ENCODE peak calls at places on chromosomes 3 and 15, in four cellular contexts. N is adrenal gland, Z is H1, Q is A549. L is an unnamed sample. For H3K9me3, the result is how much of the 10 kb centered on the place peaks cover.

GRCh38 chr3:144556392-144556791 is 584.8 kb downstream of the DIPK2A start:
- DNase-seq in N (no peak), Z (no peak), Q (peak), L (no peak)

GRCh38 chr15:41989573-41990242 is 17.4 kb upstream of the EHD4 start:
- DNase-seq in N (peak), Z (peak), Q (peak), L (peak)

GRCh38 chr3:170584585-170585007 is 1.3 kb downstream of the SLC7A14 start:
- DNase-seq in N (peak), Z (no peak), Q (peak), L (peak)

GRCh38 chr3:194292331-194292730 is 58.8 kb downstream of the CPN2 start:
- DNase-seq in N (no peak), Z (no peak), Q (no peak), L (no peak)

GRCh38 chr3:183534249-183534648 is 21.3 kb downstream of the KLHL6 start:
- DNase-seq in N (no peak), Z (no peak), Q (no peak), L (no peak)

GRCh38 chr15:65338366-65338765 is 33.9 kb downstream of the RNU5B-1 start:
- DNase-seq in N (no peak), Z (no peak), Q (no peak), L (no peak)

GRCh38 chr15:41284425-41285177 is 47.8 kb downstream of the OIP5 start:
- DNase-seq in N (peak), Z (no peak), Q (peak), L (no peak)

GRCh38 chr15:98668566-98669308 is 20.4 kb downstream of the IGF1R start:
- DNase-seq in N (peak), Z (no peak), Q (no peak), L (no peak)

GRCh38 chr3:129625071-129625874 is 18.8 kb upstream of the PLXND1 start:
- DNase-seq in N (no peak), Z (no peak), Q (peak), L (no peak)

GRCh38 chr3:65019412-65020093 is 331.8 kb upstream of the ADAMTS9 start:
- DNase-seq in N (no peak), Z (no peak), Q (no peak), L (no peak)

GRCh38 chr3:53753518-53754183 is 92.6 kb downstream of the CHDH start:
- DNase-seq in N (no peak), Z (no peak), Q (no peak), L (no peak)

GRCh38 chr3:123414958-123415792 is 33.7 kb downstream of the ADCY5 start:
- DNase-seq in N (no peak), Z (no peak), Q (no peak), L (no peak)

GRCh38 chr15:56557415-56557814 is 92.5 kb upstream of the MNS1 start:
- DNase-seq in N (no peak), Z (no peak), Q (no peak), L (no peak)
- H3K9me3 ChIP-seq in N (under half), Z (under half), Q (under half), L (under half)

GRCh38 chr3:75737831-75738493 is 47.4 kb downstream of the ZNF717 start:
- DNase-seq in N (no peak), Z (no peak), Q (no peak), L (no peak)
- H3K9me3 ChIP-seq in N (under half), Z (half or more), Q (under half), L (half or more)

GRCh38 chr3:58779934-58780333 is 113.4 kb upstream of the FAM3D start:
- DNase-seq in N (no peak), Z (no peak), Q (no peak), L (no peak)
- H3K9me3 ChIP-seq in N (under half), Z (under half), Q (under half), L (under half)

GRCh38 chr15:25090073-25090733 is 135.4 kb downstream of the SNRPN start:
- DNase-seq in N (no peak), Z (no peak), Q (no peak), L (no peak)
- H3K9me3 ChIP-seq in N (under half), Z (under half), Q (under half), L (under half)

GRCh38 chr15:95499397-95499796 is 831.1 kb upstream of the NR2F2 start:
- DNase-seq in N (no peak), Z (no peak), Q (no peak), L (no peak)
- H3K9me3 ChIP-seq in N (under half), Z (under half), Q (under half), L (under half)

GRCh38 chr3:8994226-8994625 is 31.0 kb upstream of the RAD18 start:
- DNase-seq in N (no peak), Z (no peak), Q (no peak), L (no peak)

GRCh38 chr3:8997151-8997550 is 33.9 kb upstream of the RAD18 start:
- DNase-seq in N (no peak), Z (no peak), Q (no peak), L (no peak)

GRCh38 chr3:8996681-8997121 is 33.4 kb upstream of the RAD18 start:
- DNase-seq in N (peak), Z (no peak), Q (no peak), L (no peak)

GRCh38 chr3:8993331-8993730 is 30.1 kb upstream of the RAD18 start:
- DNase-seq in N (no peak), Z (no peak), Q (no peak), L (no peak)

GRCh38 chr3:8996216-8996615 is 32.9 kb upstream of the RAD18 start:
- DNase-seq in N (no peak), Z (no peak), Q (no peak), L (no peak)
- H3K9me3 ChIP-seq in N (under half), Z (under half), Q (under half), L (under half)

DNA sequence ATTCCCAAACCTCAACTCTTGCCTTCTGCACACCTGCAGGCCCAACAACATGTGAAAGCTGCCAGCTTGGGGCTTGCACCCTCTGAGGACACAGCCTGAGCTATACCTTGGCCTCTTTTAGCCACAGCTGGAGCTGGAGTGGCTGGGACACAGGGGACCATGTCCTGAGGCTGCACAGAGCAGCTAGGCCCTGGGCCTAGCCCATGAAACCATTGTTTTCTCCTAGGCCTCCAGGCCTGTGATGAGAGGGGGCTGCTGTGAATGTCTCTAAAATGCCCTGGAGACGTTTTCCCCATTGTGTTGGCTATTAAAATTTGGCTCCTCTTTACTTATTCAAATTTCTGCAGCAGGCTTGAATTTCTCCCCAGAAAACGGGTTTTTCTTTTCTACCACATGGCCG is 7.2 kb downstream of the ZKSCAN7 start:
- DNase-seq in N (no peak), Z (no peak), Q (no peak), L (no peak)
- H3K9me3 ChIP-seq in N (under half), Z (under half), Q (under half), L (under half)

GRCh38 chr3:149831321-149831720 is 18.3 kb downstream of the RNF13 start:
- DNase-seq in N (no peak), Z (no peak), Q (no peak), L (no peak)
- H3K9me3 ChIP-seq in N (under half), Z (under half), Q (under half), L (half or more)

DNA sequence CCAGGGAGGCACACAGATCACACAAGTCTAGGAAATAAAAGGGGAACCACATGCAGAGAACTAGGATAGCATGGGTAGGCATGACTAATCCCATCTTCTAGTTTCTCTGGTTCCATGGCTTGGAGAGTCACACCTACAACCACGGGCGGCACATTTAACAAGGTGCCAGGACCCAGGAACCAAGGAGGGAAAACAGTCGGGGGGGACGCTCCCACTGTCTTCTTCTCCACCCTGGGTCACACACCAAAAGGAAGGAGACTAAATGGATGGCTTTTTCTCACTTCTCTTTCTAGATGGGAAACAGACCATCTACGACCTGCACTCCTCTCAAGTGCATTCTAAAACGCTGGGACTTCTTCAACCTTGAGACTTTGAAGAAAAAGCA is 4.6 kb upstream of the SMCO1 start:
- DNase-seq in N (no peak), Z (no peak), Q (no peak), L (no peak)
- H3K9me3 ChIP-seq in N (under half), Z (under half), Q (under half), L (under half)

L was measured in NT2/D1.